ENCODE peak calls at places on chromosomes 6 and 20, in nine cellular contexts. H, U, Q, L, G, P, M, E and S are unnamed samples.

GRCh38 chr20:17972121-17972520 is 3.3 kb downstream of the MGME1 start:
- DNase-seq in H (no peak), U (no peak), Q (peak), L (no peak), G (no peak), P (no peak), M (no peak), E (no peak), S (no peak)

GRCh38 chr6:44649365-44650025 is 262.0 kb downstream of the CDC5L start:
- DNase-seq in H (peak), U (no peak), Q (peak), L (no peak), G (no peak), P (no peak), M (no peak), E (no peak), S (no peak)

GRCh38 chr6:160328447-160328846 is 19.7 kb upstream of the SLC22A3 start:
- DNase-seq in H (no peak), U (no peak), Q (no peak), L (no peak), G (no peak), P (no peak), M (no peak), E (no peak), S (no peak)

GRCh38 chr20:30167540-30167939 is 1089.9 kb upstream of the DEFB115 start:
- DNase-seq in H (no peak), U (no peak), Q (no peak), L (no peak), G (no peak), P (no peak), M (no peak), E (no peak), S (no peak)

GRCh38 chr6:22147983-22148797 is 148.6 kb downstream of the PRL start:
- DNase-seq in H (peak), U (peak), Q (peak), L (peak), G (no peak), P (no peak), M (peak), E (no peak), S (no peak)

GRCh38 chr6:35611235-35611634 is 77.5 kb downstream of the FKBP5 start:
- DNase-seq in H (no peak), U (peak), Q (peak), L (no peak), G (no peak), P (no peak), M (no peak), E (no peak), S (no peak)

GRCh38 chr20:59933849-59934585 is 580 bp upstream of the SYCP2 start:
- DNase-seq in H (peak), U (peak), Q (peak), L (no peak), G (peak), P (peak), M (peak), E (peak), S (peak)

GRCh38 chr6:22411408-22412105 is 114.7 kb upstream of the PRL start:
- DNase-seq in H (no peak), U (no peak), Q (peak), L (no peak), G (no peak), P (no peak), M (no peak), E (no peak), S (no peak)

GRCh38 chr6:140153703-140154102 is 779.3 kb upstream of the CITED2 start:
- DNase-seq in H (peak), U (no peak), Q (peak), L (no peak), G (no peak), P (no peak), M (no peak), E (no peak), S (no peak)

GRCh38 chr6:129598244-129599187 is 111.5 kb downstream of the ARHGAP18 start:
- DNase-seq in H (peak), U (peak), Q (peak), L (peak), G (no peak), P (no peak), M (peak), E (no peak), S (no peak)

GRCh38 chr6:41682497-41682961 is 44.3 kb downstream of the MDFI start:
- DNase-seq in H (no peak), U (no peak), Q (no peak), L (no peak), G (no peak), P (no peak), M (no peak), E (no peak), S (no peak)

GRCh38 chr6:119880840-119881239 is 531.3 kb upstream of the MAN1A1 start:
- DNase-seq in H (peak), U (no peak), Q (no peak), L (no peak), G (no peak), P (no peak), M (no peak), E (no peak), S (no peak)

GRCh38 chr20:52493177-52493711 is 301.7 kb upstream of the ZFP64 start:
- DNase-seq in H (no peak), U (no peak), Q (no peak), L (no peak), G (no peak), P (no peak), M (no peak), E (peak), S (no peak)

GRCh38 chr6:77683515-77683914 is 30.7 kb downstream of the MEI4 start:
- DNase-seq in H (no peak), U (no peak), Q (no peak), L (no peak), G (no peak), P (no peak), M (no peak), E (no peak), S (no peak)

GRCh38 chr20:12053348-12053747 is 135.7 kb downstream of the BTBD3 start:
- DNase-seq in H (peak), U (peak), Q (peak), L (peak), G (no peak), P (no peak), M (no peak), E (no peak), S (no peak)

GRCh38 chr6:150932976-150933375 is 67.5 kb downstream of the MTHFD1L start:
- DNase-seq in H (no peak), U (no peak), Q (peak), L (no peak), G (no peak), P (no peak), M (no peak), E (no peak), S (no peak)

GRCh38 chr6:11496152-11497060 is 41.1 kb upstream of the TMEM170B start:
- DNase-seq in H (peak), U (peak), Q (peak), L (peak), G (no peak), P (peak), M (peak), E (peak), S (no peak)

GRCh38 chr6:160065200-160065599 is 56.4 kb upstream of the SLC22A1 start:
- DNase-seq in H (no peak), U (no peak), Q (no peak), L (no peak), G (no peak), P (no peak), M (no peak), E (no peak), S (no peak)

GRCh38 chr6:84258866-84259265 is 31.4 kb upstream of the CEP162 start:
- DNase-seq in H (no peak), U (no peak), Q (no peak), L (no peak), G (no peak), P (no peak), M (no peak), E (no peak), S (no peak)
- H3K4me3 ChIP-seq in H (no peak), U (no peak), Q (no peak), L (no peak), G (peak), P (no peak), M (no peak), E (no peak), S (peak)

GRCh38 chr6:31652925-31653724 is 664 bp upstream of the BAG6 start:
- DNase-seq in H (no peak), U (no peak), Q (no peak), L (no peak), G (peak), P (peak), M (no peak), E (peak), S (peak)
- TF ChIP-seq CTCF in H (no peak), U (no peak), Q (peak), L (no peak), G (no peak), P (no peak), M (no peak), E (peak), S (peak)

GRCh38 chr6:112289039-112289566 is 34.7 kb upstream of the LAMA4 start:
- DNase-seq in H (no peak), U (peak), Q (peak), L (peak), G (peak), P (peak), M (no peak), E (peak), S (no peak)
- H3K27ac ChIP-seq in H (no peak), U (no peak), Q (peak), L (peak), G (no peak), P (peak), M (no peak), E (peak), S (no peak)

GRCh38 chr20:1188347-1188746 is 3.6 kb upstream of the TMEM74B start:
- DNase-seq in H (no peak), U (no peak), Q (no peak), L (no peak), G (no peak), P (no peak), M (no peak), E (no peak), S (no peak)
- H3K4me3 ChIP-seq in H (no peak), U (no peak), Q (no peak), L (no peak), G (no peak), P (no peak), M (no peak), E (no peak), S (no peak)